ENCODE peak calls at places on chromosomes 1 and 21, in six cellular contexts. Y is neural progenitor cell; Z is stimulated activated CD4-positive, alpha-beta T cell treated with anti-CD3 and anti-CD28 coated beads, Interleukin-1b, Interleukin-23, amount 100 ng/mL, for 1 hour; R is colonic mucosa; J is COR-L47; O is hypothalamus. L is an unnamed sample.

GRCh38 chr1:47650606-47651005 is 212.8 kb downstream of the FOXD2 start:
- DNase-seq in Y (no peak), Z (no peak), R (no peak), J (no peak), O (no peak), L (no peak)

GRCh38 chr1:224894915-224895314 is 34.6 kb upstream of the DNAH14 start:
- DNase-seq in Y (peak), Z (no peak), R (no peak), J (peak), O (no peak), L (peak)

GRCh38 chr1:109623601-109624161 is 4.0 kb downstream of the AMPD2 start:
- DNase-seq in Y (no peak), Z (no peak), R (no peak), J (no peak), O (peak), L (no peak)

GRCh38 chr1:78468511-78468910 is 22.3 kb upstream of the PTGFR start:
- DNase-seq in Y (no peak), Z (no peak), R (no peak), J (no peak), O (no peak), L (no peak)

GRCh38 chr21:36320421-36321324 is 676 bp downstream of the MORC3 start:
- DNase-seq in Y (no peak), Z (no peak), R (peak), J (peak), O (peak), L (peak)

GRCh38 chr1:231187556-231187955 is 25.7 kb downstream of the TRIM67 start:
- DNase-seq in Y (no peak), Z (no peak), R (no peak), J (no peak), O (peak), L (no peak)

GRCh38 chr1:157893681-157894080 is 52.1 kb upstream of the CD5L start:
- DNase-seq in Y (no peak), Z (no peak), R (no peak), J (no peak), O (no peak), L (no peak)

GRCh38 chr1:38064232-38064903 is 17.8 kb upstream of the POU3F1 start:
- DNase-seq in Y (peak), Z (no peak), R (no peak), J (no peak), O (no peak), L (no peak)

GRCh38 chr1:22830747-22831340 is 120.2 kb downstream of the EPHB2 start:
- DNase-seq in Y (no peak), Z (no peak), R (no peak), J (no peak), O (no peak), L (no peak)

GRCh38 chr1:52140633-52141512 is 1.0 kb upstream of the ZFYVE9 start:
- DNase-seq in Y (no peak), Z (no peak), R (no peak), J (no peak), O (no peak), L (no peak)

GRCh38 chr1:93033785-93034184 is 45.3 kb upstream of the MTF2 start:
- DNase-seq in Y (no peak), Z (no peak), R (no peak), J (no peak), O (no peak), L (no peak)

GRCh38 chr1:64487061-64487460 is 17.1 kb downstream of the CACHD1 start:
- DNase-seq in Y (no peak), Z (no peak), R (no peak), J (no peak), O (no peak), L (peak)

L was measured in NCI-H82.